ENCODE peak calls at places on chromosomes 2 and 18, in eight cellular contexts. V is A549, F is K562, Q is HCT116, C is GM12878, T is HepG2, G is H1, W is SK-N-SH. L is an unnamed sample.

GRCh38 chr2:118834901-118835738 is 12.3 kb downstream of the EN1 start:
- DNase-seq in V (no peak), F (no peak), Q (no peak), C (no peak), T (no peak), G (no peak), W (no peak), L (no peak)

GRCh38 chr2:229445013-229445412 is 173.9 kb upstream of the PID1 start:
- DNase-seq in V (peak; percentile 56), F (no peak), Q (peak; percentile 72), C (no peak), T (peak; percentile 74), G (peak; percentile 13), W (no peak), L (peak; percentile 87)

GRCh38 chr2:46828491-46829239 is 86.9 kb downstream of the MCFD2 start:
- DNase-seq in V (no peak), F (no peak), Q (no peak), C (no peak), T (no peak), G (no peak), W (no peak), L (no peak)

GRCh38 chr2:46047280-46047679 is 249.9 kb upstream of the EPAS1 start:
- DNase-seq in V (no peak), F (no peak), Q (no peak), C (no peak), T (no peak), G (no peak), W (no peak), L (peak; percentile 30)

GRCh38 chr2:85132392-85132791 is 800 bp upstream of the TCF7L1 start:
- DNase-seq in V (no peak), F (no peak), Q (no peak), C (no peak), T (no peak), G (no peak), W (peak; percentile 27), L (no peak)

GRCh38 chr2:40127890-40128548 is 323.9 kb downstream of the SLC8A1 start:
- DNase-seq in V (no peak), F (no peak), Q (no peak), C (no peak), T (no peak), G (no peak), W (no peak), L (no peak)

GRCh38 chr2:191350826-191351225 is 105.6 kb downstream of the MYO1B start:
- DNase-seq in V (no peak), F (no peak), Q (no peak), C (no peak), T (no peak), G (no peak), W (no peak), L (no peak)

GRCh38 chr2:236159778-236160170 is 8.4 kb downstream of the GBX2 start:
- DNase-seq in V (no peak), F (no peak), Q (no peak), C (no peak), T (no peak), G (no peak), W (no peak), L (no peak)

GRCh38 chr18:54750350-54750749 is 77.9 kb upstream of the RAB27B start:
- DNase-seq in V (no peak), F (no peak), Q (no peak), C (no peak), T (no peak), G (no peak), W (no peak), L (no peak)

GRCh38 chr18:51447943-51448342 is 250.5 kb upstream of the MEX3C start:
- DNase-seq in V (no peak), F (no peak), Q (no peak), C (no peak), T (no peak), G (no peak), W (no peak), L (no peak)

GRCh38 chr18:57077786-57078552 is 68.9 kb upstream of the BOD1L2 start:
- DNase-seq in V (no peak), F (no peak), Q (no peak), C (peak; percentile 93), T (no peak), G (no peak), W (no peak), L (no peak)

GRCh38 chr2:102310964-102311640 is at the start of gene IL1RL1:
- DNase-seq in V (no peak), F (no peak), Q (no peak), C (no peak), T (no peak), G (no peak), W (no peak), L (no peak)

GRCh38 chr2:21195326-21195725 is 71.6 kb downstream of the TDRD15 start:
- DNase-seq in V (no peak), F (no peak), Q (no peak), C (no peak), T (no peak), G (no peak), W (no peak), L (no peak)

GRCh38 chr2:16662440-16662839 is 3.2 kb downstream of the CYRIA start:
- DNase-seq in V (no peak), F (peak; percentile 57), Q (no peak), C (no peak), T (no peak), G (no peak), W (no peak), L (peak; percentile 26)

GRCh38 chr2:10344105-10345066 is 41.7 kb downstream of the HPCAL1 start:
- DNase-seq in V (no peak), F (no peak), Q (no peak), C (no peak), T (no peak), G (no peak), W (peak; percentile 93), L (no peak)

GRCh38 chr2:227509824-227510619 is 38.1 kb downstream of the AGFG1 start:
- DNase-seq in V (no peak), F (peak; percentile 19), Q (peak; percentile 59), C (no peak), T (peak; percentile 18), G (no peak), W (peak; percentile 55), L (peak; percentile 65)

GRCh38 chr2:96608459-96609455 is 29.4 kb downstream of the KANSL3 start:
- DNase-seq in V (peak; percentile 76), F (peak; percentile 15), Q (no peak), C (peak; percentile 4), T (peak; percentile 40), G (no peak), W (no peak), L (no peak)

GRCh38 chr2:214507032-214507431 is 96.2 kb downstream of the VWC2L start:
- DNase-seq in V (no peak), F (no peak), Q (no peak), C (no peak), T (no peak), G (no peak), W (no peak), L (no peak)

GRCh38 chr2:205369813-205370212 is 312.5 kb upstream of the NRP2 start:
- DNase-seq in V (no peak), F (no peak), Q (no peak), C (no peak), T (no peak), G (no peak), W (no peak), L (peak; percentile 69)

GRCh38 chr2:154813636-154814035 is 115.1 kb downstream of the KCNJ3 start:
- DNase-seq in V (no peak), F (no peak), Q (no peak), C (no peak), T (no peak), G (no peak), W (no peak), L (no peak)

DNA sequence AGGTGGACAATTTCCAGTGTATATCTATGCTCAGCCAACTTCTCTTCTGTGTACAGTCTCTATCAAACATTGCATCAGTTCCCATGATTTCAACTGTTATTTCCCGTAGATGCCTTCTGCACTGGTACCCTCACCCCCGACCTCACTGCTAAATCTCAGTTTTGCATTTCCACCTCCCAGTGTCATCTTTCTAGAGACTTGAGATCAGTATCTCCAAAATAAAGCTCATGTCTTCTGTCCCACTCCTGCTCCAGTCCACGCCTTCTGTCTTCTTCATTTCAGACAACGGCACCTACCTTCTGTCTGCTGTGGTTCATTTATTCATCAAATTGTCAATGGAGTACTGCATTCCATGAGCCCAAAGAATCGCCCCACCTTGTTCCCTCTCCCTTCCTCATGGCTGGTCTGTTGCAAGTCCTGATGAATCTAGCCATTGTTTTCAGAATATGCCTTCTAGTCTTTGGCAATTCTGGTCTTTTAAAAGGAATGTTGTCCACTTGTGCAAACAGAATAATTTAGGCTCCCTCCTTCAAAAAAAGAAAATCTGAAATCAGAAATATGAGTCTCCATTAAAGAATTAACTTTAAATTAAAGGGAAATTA is 23.3 kb upstream of the NPAS2 start:
- DNase-seq in V (no peak), F (no peak), Q (no peak), C (no peak), T (peak; percentile 93), G (no peak), W (no peak), L (no peak)
- H3K27ac ChIP-seq in V (no peak overlapping the region), F (no peak overlapping the region), Q (no peak overlapping the region), C (no peak overlapping the region), T (no peak overlapping the region), G (no peak overlapping the region), W (no peak overlapping the region), L (no peak overlapping the region)

GRCh38 chr2:29936005-29936404 is 14.6 kb upstream of the ALK start:
- DNase-seq in V (no peak), F (no peak), Q (no peak), C (no peak), T (no peak), G (no peak), W (no peak), L (no peak)

GRCh38 chr2:29931818-29932217 is 10.4 kb upstream of the ALK start:
- DNase-seq in V (no peak), F (no peak), Q (no peak), C (no peak), T (no peak), G (no peak), W (no peak), L (no peak)
- TF ChIP-seq MAX in V (no peak), F (no peak), Q (no peak), C (no peak), T (no peak), G (no peak), W (no peak), L (no peak)

DNA sequence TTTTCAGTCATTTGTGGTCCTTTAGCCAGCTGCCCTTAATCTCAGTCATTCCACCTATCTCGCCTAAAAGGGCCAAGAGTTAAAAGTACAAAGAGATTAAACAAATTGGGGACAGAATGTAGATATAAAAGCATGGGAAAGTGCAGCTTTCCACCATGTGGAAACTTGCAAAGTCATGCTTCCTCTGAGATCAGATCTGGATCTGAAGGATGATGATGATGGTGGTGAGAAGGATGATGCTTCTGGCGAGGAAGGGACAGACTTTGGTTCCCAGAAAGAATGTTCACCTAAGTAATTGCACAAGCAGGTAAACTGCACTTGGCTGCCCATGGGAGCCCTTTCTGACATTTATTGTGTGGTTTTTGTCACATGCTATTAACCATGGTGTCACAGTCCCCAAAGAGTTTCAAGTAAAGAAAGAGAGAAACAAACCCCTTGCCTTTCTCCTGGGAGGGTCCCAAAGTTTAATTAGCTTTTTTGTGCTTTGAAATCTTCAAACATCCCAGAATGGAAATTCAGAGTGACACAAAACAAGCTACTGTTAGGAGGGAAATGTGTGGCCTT is 34.7 kb downstream of the KLF7 start:
- DNase-seq in V (no peak), F (no peak), Q (no peak), C (no peak), T (no peak), G (no peak), W (no peak), L (no peak)
- H3K27ac ChIP-seq in V (peak overlapping the region; percentile 69), F (no peak overlapping the region), Q (no peak overlapping the region), C (no peak overlapping the region), T (no peak overlapping the region), G (no peak overlapping the region), W (peak overlapping the region; percentile 37), L (peak overlapping the region; percentile 94)

GRCh38 chr2:231660860-231661259 is 47.5 kb upstream of the PTMA start:
- DNase-seq in V (no peak), F (no peak), Q (no peak), C (no peak), T (peak; percentile 84), G (no peak), W (no peak), L (no peak)
- TF ChIP-seq MAX in V (no peak), F (no peak), Q (no peak), C (no peak), T (no peak), G (no peak), W (no peak), L (no peak)

L was measured in endothelial cell of umbilical vein.